ENCODE peak calls at places on chromosomes 5 and 9, in six cellular contexts. B, V, O, K, N and W are unnamed samples.

GRCh38 chr5:53291047-53291446 is 181.5 kb upstream of the MOCS2 start:
- DNase-seq in N (no peak), K (no peak), B (no peak), O (no peak), V (no peak), W (no peak)

GRCh38 chr5:141528401-141528984 is 39.6 kb downstream of the PCDHGC5 start:
- DNase-seq in K (no peak), V (no peak), O (no peak), B (peak; percentile 78), N (no peak), W (no peak)

GRCh38 chr5:41636605-41637004 is 126.2 kb upstream of the PLCXD3 start:
- DNase-seq in O (no peak), B (no peak), N (no peak), V (no peak), K (no peak), W (no peak)

GRCh38 chr5:87300744-87301143 is 33.1 kb downstream of the RASA1 start:
- DNase-seq in N (no peak), O (no peak), K (no peak), B (no peak), V (no peak), W (no peak)

GRCh38 chr5:171714286-171714685 is 71.3 kb upstream of the SMIM23 start:
- DNase-seq in K (no peak), V (no peak), B (no peak), N (no peak), O (no peak), W (no peak)

GRCh38 chr9:34990908-34991832 is 1.6 kb downstream of the DNAJB5 start:
- DNase-seq in O (peak; percentile 38), N (no peak), B (no peak), V (no peak), K (no peak), W (no peak)

GRCh38 chr5:142915038-142915437 is 144.9 kb downstream of the ARHGAP26 start:
- DNase-seq in K (no peak), B (no peak), O (no peak), V (no peak), N (no peak), W (no peak)

GRCh38 chr5:105392122-105392709 is 1829.6 kb upstream of the NUDT12 start:
- DNase-seq in B (no peak), V (no peak), K (peak; percentile 44), N (no peak), O (peak; percentile 8), W (no peak)

GRCh38 chr5:98570661-98571181 is 202.7 kb upstream of the RGMB start:
- DNase-seq in B (no peak), V (no peak), N (no peak), K (no peak), O (peak; percentile 9), W (no peak)

GRCh38 chr9:120542701-120543490 is 37.1 kb downstream of the CDK5RAP2 start:
- DNase-seq in O (no peak), N (no peak), B (no peak), V (no peak), K (no peak), W (no peak)

GRCh38 chr5:139964266-139964993 is 78.7 kb downstream of the NRG2 start:
- DNase-seq in K (peak; percentile 19), B (no peak), V (no peak), N (no peak), O (no peak), W (no peak)
- H3K4me1 ChIP-seq in K (peaks cover 6% of the 10 kb centered on the region), B (peaks cover 14% of the 10 kb centered on the region), V (peaks cover 12% of the 10 kb centered on the region), N (no peaks in the 10 kb centered on the region), O (peaks cover 10% of the 10 kb centered on the region), W (no peaks in the 10 kb centered on the region)

DNA sequence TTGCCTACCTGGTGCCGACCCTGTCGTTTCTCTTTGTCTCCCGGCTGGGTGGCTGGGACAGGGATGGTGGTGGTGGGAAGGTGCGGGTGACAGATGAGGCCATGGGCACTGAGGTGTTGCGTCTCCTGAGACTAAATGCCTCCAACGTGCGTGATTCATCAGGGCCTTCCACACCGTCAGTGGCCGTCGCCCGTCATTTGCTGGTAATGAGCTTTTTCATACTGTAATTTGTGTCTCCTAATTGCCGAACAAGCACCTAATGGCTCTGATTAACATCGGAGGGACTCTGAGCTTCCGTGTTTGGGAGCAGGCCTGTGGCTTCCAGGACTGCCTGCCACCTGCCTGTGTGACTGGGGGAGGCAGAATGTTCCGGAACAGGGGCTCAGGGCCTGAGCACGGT is 35.2 kb downstream of the RXRA start:
- DNase-seq in O (no peak), V (no peak), K (no peak), B (no peak), N (no peak), W (no peak)
- H3K4me1 ChIP-seq in O (peaks cover 18% of the 10 kb centered on the region), V (peaks cover 100% of the 10 kb centered on the region), K (peaks cover 69% of the 10 kb centered on the region), B (peaks cover 82% of the 10 kb centered on the region), N (peaks cover 2% of the 10 kb centered on the region), W (peaks cover 88% of the 10 kb centered on the region)

GRCh38 chr5:76705574-76705973 is 10.4 kb upstream of the F2R start:
- DNase-seq in V (no peak), N (no peak), K (no peak), B (no peak), O (no peak), W (no peak)
- H3K4me1 ChIP-seq in V (no peaks in the 10 kb centered on the region), N (no peaks in the 10 kb centered on the region), K (no peaks in the 10 kb centered on the region), B (no peaks in the 10 kb centered on the region), O (no peaks in the 10 kb centered on the region), W (no peaks in the 10 kb centered on the region)

DNA sequence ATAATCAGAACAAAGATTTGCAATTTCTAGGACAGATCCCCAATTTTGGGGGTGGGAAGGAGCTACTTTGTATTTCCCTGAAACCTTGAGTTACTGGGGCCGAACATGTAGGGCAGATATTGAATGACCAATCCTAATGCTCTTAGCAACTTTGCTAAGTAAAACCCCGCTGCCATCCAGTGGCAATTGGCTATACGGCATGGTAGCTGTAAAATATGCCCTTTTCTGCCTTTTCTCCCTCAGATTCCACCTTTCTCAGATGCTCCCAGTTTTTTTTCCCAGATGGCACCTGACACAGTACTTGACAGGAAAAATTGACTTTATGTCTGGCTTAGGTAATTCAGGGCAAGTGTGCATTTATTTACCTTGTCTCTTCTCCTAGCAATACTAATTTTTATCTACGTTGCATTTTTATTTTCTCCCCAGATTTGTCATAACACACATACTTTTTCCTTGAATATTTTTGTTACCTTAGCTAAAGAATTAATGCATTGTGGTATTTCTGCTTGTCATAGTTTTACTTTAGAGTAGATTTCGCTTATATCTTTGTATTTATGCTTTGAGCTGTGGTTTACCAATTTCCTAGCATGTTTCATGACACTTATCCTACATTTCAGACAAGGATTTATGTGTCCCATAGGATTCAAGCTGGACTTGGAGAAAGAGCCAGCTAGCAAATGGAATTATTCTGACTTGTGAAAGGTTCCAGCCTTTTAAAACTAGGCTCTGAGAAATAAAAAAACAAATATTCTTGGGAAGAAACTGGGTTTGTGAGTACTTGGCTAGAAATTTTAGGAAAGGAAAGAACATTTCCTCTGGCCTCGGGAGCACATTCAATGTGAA is 37.3 kb downstream of the PIK3R1 start:
- DNase-seq in K (no peak), V (peak; percentile 53), B (peak; percentile 60), N (no peak), O (peak; percentile 62), W (no peak)
- H3K4me1 ChIP-seq in K (peaks cover 89% of the 10 kb centered on the region), V (peaks cover 100% of the 10 kb centered on the region), B (peaks cover 21% of the 10 kb centered on the region), N (no peaks in the 10 kb centered on the region), O (peaks cover 24% of the 10 kb centered on the region), W (no peaks in the 10 kb centered on the region)

DNA sequence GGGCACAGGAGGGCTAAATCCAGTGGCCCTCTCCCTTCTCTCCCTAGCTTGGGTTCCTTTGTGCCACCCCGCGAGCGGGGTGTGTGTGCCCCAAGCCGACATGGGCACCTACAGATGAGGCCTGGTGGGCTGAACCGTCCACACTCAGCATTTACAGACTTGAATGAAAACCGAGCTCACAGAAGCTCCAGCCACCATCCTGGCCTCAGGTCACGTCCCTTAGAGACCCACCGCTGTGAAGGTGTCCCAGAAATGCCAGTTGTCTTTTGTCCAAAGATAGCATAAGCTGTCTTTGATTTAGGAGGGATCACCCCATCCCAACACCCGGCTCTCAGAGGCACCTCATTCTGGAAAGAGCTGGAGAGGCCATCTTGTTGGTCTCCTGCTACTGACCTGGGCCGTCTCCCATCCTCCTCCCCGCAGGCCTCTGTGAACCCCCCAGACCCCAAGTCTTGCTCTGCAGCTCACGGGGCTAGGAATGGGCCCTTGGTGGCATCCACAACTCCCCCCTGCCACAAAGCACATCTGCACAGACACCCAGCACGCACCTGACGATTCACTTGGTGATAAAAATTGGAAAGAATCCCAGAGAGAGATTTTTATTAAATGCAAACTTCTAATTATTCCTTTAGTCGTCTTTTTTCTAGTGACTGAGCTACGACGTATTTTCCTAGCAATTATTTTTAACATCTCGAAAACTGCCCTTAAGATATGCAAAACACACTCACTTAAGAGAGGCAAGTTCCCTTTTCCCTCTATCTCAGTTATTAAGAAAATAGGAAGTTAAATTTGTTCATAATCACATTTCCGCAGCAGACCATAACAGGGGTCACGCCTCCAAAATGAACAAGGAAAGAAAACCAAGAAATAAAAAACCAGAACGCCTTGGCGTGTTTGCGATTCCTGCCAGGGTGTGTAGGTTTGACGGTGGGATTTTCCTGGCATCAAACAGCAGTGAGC is 80.5 kb upstream of the LMX1B start:
- DNase-seq in B (no peak), O (no peak), K (no peak), V (no peak), N (no peak), W (no peak)
- H3K4me1 ChIP-seq in B (no peaks in the 10 kb centered on the region), O (no peaks in the 10 kb centered on the region), K (no peaks in the 10 kb centered on the region), V (no peaks in the 10 kb centered on the region), N (no peaks in the 10 kb centered on the region), W (no peaks in the 10 kb centered on the region)